ENCODE peak calls at places on chromosome 3, in eight cellular contexts. B is mesenchymal stem cell, K is psoas muscle, V is ascending aorta, U is WERI-Rb-1, R is SJSA1, I is mammary epithelial cell, O is aorta. S is an unnamed sample.

GRCh38 chr3:72120039-72120438 is 335.1 kb upstream of the PROK2 start:
- DNase-seq in B (no peak), K (no peak), V (no peak), U (no peak), R (no peak), I (no peak), O (no peak), S (no peak)

GRCh38 chr3:180325958-180326357 is 276.0 kb upstream of the TTC14 start:
- DNase-seq in B (no peak), K (no peak), V (no peak), U (no peak), R (no peak), I (no peak), O (peak; percentile 17), S (no peak)

GRCh38 chr3:190258634-190259033 is 63.6 kb downstream of the CLDN1 start:
- DNase-seq in B (no peak), K (no peak), V (no peak), U (no peak), R (no peak), I (no peak), O (no peak), S (no peak)

GRCh38 chr3:168524129-168524528 is 428.4 kb upstream of the GOLIM4 start:
- DNase-seq in B (no peak), K (no peak), V (no peak), U (no peak), R (no peak), I (no peak), O (no peak), S (no peak)

GRCh38 chr3:121018917-121019321 is 110.9 kb downstream of the STXBP5L start:
- DNase-seq in B (no peak), K (peak; percentile 34), V (no peak), U (no peak), R (no peak), I (peak; percentile 79), O (no peak), S (no peak)

GRCh38 chr3:54237788-54238502 is 115.6 kb downstream of the CACNA2D3 start:
- DNase-seq in B (no peak), K (no peak), V (no peak), U (no peak), R (no peak), I (no peak), O (no peak), S (no peak)

GRCh38 chr3:5646030-5646368 is 458.5 kb downstream of the EDEM1 start:
- DNase-seq in B (no peak), K (no peak), V (no peak), U (no peak), R (no peak), I (no peak), O (no peak), S (no peak)

GRCh38 chr3:58568572-58569286 is 8.5 kb downstream of the FAM107A start:
- DNase-seq in B (peak; percentile 62), K (peak; percentile 84), V (peak; percentile 85), U (peak; percentile 75), R (peak; percentile 69), I (peak; percentile 45), O (peak; percentile 94), S (peak; percentile 32)

GRCh38 chr3:9739181-9739580 is 7.6 kb downstream of the BRPF1 start:
- DNase-seq in B (no peak), K (no peak), V (no peak), U (no peak), R (no peak), I (no peak), O (no peak), S (no peak)

GRCh38 chr3:119643528-119643927 is 16.9 kb downstream of the POPDC2 start:
- DNase-seq in B (peak; percentile 63), K (no peak), V (no peak), U (no peak), R (peak; percentile 43), I (peak; percentile 84), O (no peak), S (no peak)

GRCh38 chr3:19901918-19902317 is 32.1 kb downstream of the EFHB start:
- DNase-seq in B (no peak), K (no peak), V (no peak), U (no peak), R (no peak), I (peak; percentile 85), O (no peak), S (no peak)

GRCh38 chr3:131081224-131081623 is 54.5 kb downstream of the NEK11 start:
- DNase-seq in B (no peak), K (no peak), V (no peak), U (no peak), R (no peak), I (no peak), O (no peak), S (no peak)

GRCh38 chr3:115139072-115139471 is 8.0 kb downstream of the ZBTB20 start:
- DNase-seq in B (no peak), K (no peak), V (no peak), U (no peak), R (no peak), I (no peak), O (no peak), S (no peak)

GRCh38 chr3:153315781-153316180 is 153.8 kb downstream of the RAP2B start:
- DNase-seq in B (no peak), K (no peak), V (no peak), U (no peak), R (peak; percentile 47), I (no peak), O (no peak), S (peak; percentile 11)

GRCh38 chr3:184786271-184787010 is 25.5 kb upstream of the VPS8 start:
- DNase-seq in B (peak; percentile 73), K (peak; percentile 73), V (peak; percentile 84), U (no peak), R (peak; percentile 86), I (peak; percentile 68), O (peak; percentile 84), S (peak; percentile 74)

GRCh38 chr3:132783152-132783551 is 60.9 kb upstream of the NPHP3 start:
- DNase-seq in B (no peak), K (no peak), V (no peak), U (no peak), R (no peak), I (no peak), O (no peak), S (no peak)

GRCh38 chr3:13403213-13403817 is 16.8 kb downstream of the NUP210 start:
- DNase-seq in B (no peak), K (no peak), V (no peak), U (no peak), R (no peak), I (no peak), O (no peak), S (no peak)

GRCh38 chr3:17747184-17747889 is 4.9 kb upstream of the TBC1D5 start:
- DNase-seq in B (no peak), K (no peak), V (no peak), U (no peak), R (no peak), I (no peak), O (no peak), S (no peak)

GRCh38 chr3:148466143-148466542 is 231.6 kb upstream of the AGTR1 start:
- DNase-seq in B (peak; percentile 10), K (no peak), V (no peak), U (no peak), R (peak; percentile 10), I (no peak), O (no peak), S (no peak)

GRCh38 chr3:149650828-149651227 is 7.0 kb downstream of the WWTR1 start:
- DNase-seq in B (no peak), K (no peak), V (no peak), U (no peak), R (no peak), I (peak; percentile 38), O (no peak), S (no peak)

GRCh38 chr3:53186726-53187125 is 25.7 kb downstream of the PRKCD start:
- DNase-seq in B (no peak), K (peak; percentile 29), V (no peak), U (no peak), R (no peak), I (no peak), O (no peak), S (no peak)

GRCh38 chr3:11930084-11930483 is 74.1 kb upstream of the SYN2 start:
- DNase-seq in B (no peak), K (no peak), V (peak; percentile 25), U (no peak), R (no peak), I (no peak), O (no peak), S (no peak)

GRCh38 chr3:159645874-159646273 is 342.8 kb upstream of the IL12A start:
- DNase-seq in B (no peak), K (no peak), V (no peak), U (no peak), R (peak; percentile 37), I (no peak), O (no peak), S (no peak)

GRCh38 chr3:159637895-159638542 is 350.6 kb upstream of the IL12A start:
- DNase-seq in B (peak; percentile 34), K (no peak), V (no peak), U (no peak), R (peak; percentile 63), I (no peak), O (no peak), S (peak; percentile 32)

GRCh38 chr3:159640220-159640619 is 348.4 kb upstream of the IL12A start:
- DNase-seq in B (no peak), K (no peak), V (no peak), U (peak; percentile 28), R (no peak), I (no peak), O (no peak), S (no peak)

DNA sequence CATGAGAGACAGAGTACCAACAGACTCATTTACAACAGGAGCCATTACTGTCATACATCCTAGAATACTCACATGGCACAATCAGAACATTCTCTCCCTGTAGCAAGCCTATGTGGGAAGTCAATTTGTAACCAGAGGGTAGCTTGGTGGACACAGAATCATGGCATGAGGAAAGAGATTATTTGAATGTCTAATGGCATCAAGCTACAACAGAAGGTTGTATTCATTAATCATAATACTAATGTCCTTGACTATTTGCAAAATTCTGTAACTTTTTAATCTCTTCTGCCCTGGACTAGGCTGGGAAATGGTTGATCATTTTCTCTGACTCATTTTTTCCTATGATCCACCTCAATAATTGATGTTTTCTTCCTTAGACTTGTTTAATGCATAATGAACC is 345.2 kb upstream of the IL12A start:
- DNase-seq in B (no peak), K (no peak), V (no peak), U (no peak), R (no peak), I (no peak), O (no peak), S (no peak)
- H3K27ac ChIP-seq in B (no peak overlapping the region), K (no peak overlapping the region), V (no peak overlapping the region), U (no peak overlapping the region), R (no peak overlapping the region), I (no peak overlapping the region), O (no peak overlapping the region), S (no peak overlapping the region)

GRCh38 chr3:177124882-177125281 is 72.4 kb downstream of the TBL1XR1 start:
- DNase-seq in B (no peak), K (no peak), V (no peak), U (no peak), R (no peak), I (peak; percentile 6), O (no peak), S (no peak)
- H3K9me3 ChIP-seq in B (peaks cover 8% of the 10 kb centered on the region), K (no peaks in the 10 kb centered on the region), V (no peaks in the 10 kb centered on the region), U (no peaks in the 10 kb centered on the region), R (no peaks in the 10 kb centered on the region), I (no peaks in the 10 kb centered on the region), O (no peaks in the 10 kb centered on the region), S (no peaks in the 10 kb centered on the region)

GRCh38 chr3:15325228-15325627 is 7.2 kb downstream of the SH3BP5 start:
- DNase-seq in B (peak; percentile 41), K (no peak), V (no peak), U (peak; percentile 82), R (peak; percentile 73), I (peak; percentile 36), O (no peak), S (peak; percentile 51)
- H3K27ac ChIP-seq in B (no peak overlapping the region), K (peak overlapping the region; percentile 85), V (peak overlapping the region; percentile 63), U (peak overlapping the region; percentile 45), R (peak overlapping the region; percentile 7), I (no peak overlapping the region), O (peak overlapping the region; percentile 34), S (peak overlapping the region; percentile 39)

GRCh38 chr3:81898336-81898735 is 136.9 kb upstream of the GBE1 start:
- DNase-seq in B (no peak), K (no peak), V (no peak), U (no peak), R (no peak), I (no peak), O (no peak), S (no peak)
- H3K9me3 ChIP-seq in B (no peaks in the 10 kb centered on the region), K (no peaks in the 10 kb centered on the region), V (no peaks in the 10 kb centered on the region), U (no peaks in the 10 kb centered on the region), R (no peaks in the 10 kb centered on the region), I (no peaks in the 10 kb centered on the region), O (no peaks in the 10 kb centered on the region), S (no peaks in the 10 kb centered on the region)

S was measured in AG04450.